ENCODE peak calls at places on chromosomes 1 and 21, in four cellular contexts. S is mammary epithelial cell, L is astrocyte, U is H1. Z is an unnamed sample.

GRCh38 chr1:47180603-47181094 is 9.2 kb downstream of the PDZK1IP1 start:
- DNase-seq in S (no peak), L (no peak), U (no peak), Z (no peak)

GRCh38 chr1:119040906-119041305 is 52.8 kb upstream of the TBX15 start:
- DNase-seq in S (no peak), L (no peak), U (no peak), Z (no peak)

GRCh38 chr1:68231627-68232303 is 558 bp downstream of the WLS start:
- DNase-seq in S (peak), L (peak), U (no peak), Z (no peak)

GRCh38 chr1:226054519-226055327 is 7.8 kb upstream of the H3-3A start:
- DNase-seq in S (no peak), L (no peak), U (no peak), Z (no peak)

GRCh38 chr1:78143152-78143551 is 97.4 kb downstream of the GIPC2 start:
- DNase-seq in S (no peak), L (no peak), U (no peak), Z (no peak)

GRCh38 chr1:200774735-200775449 is 36.2 kb downstream of the CAMSAP2 start:
- DNase-seq in S (no peak), L (peak), U (no peak), Z (no peak)

GRCh38 chr1:183675381-183675780 is 22.3 kb upstream of the APOBEC4 start:
- DNase-seq in S (no peak), L (peak), U (no peak), Z (no peak)

GRCh38 chr1:84122780-84123382 is 21.2 kb upstream of the PRKACB start:
- DNase-seq in S (peak), L (peak), U (no peak), Z (no peak)

GRCh38 chr1:218462591-218462990 is 117.5 kb downstream of the TGFB2 start:
- DNase-seq in S (no peak), L (no peak), U (no peak), Z (no peak)

GRCh38 chr21:33330726-33331125 is 6.0 kb downstream of the IFNAR1 start:
- DNase-seq in S (no peak), L (no peak), U (no peak), Z (no peak)

GRCh38 chr1:153578936-153579335 is 13.3 kb upstream of the S100A2 start:
- DNase-seq in S (no peak), L (no peak), U (no peak), Z (no peak)

GRCh38 chr1:203273869-203274602 is 31.3 kb upstream of the BTG2 start:
- DNase-seq in S (no peak), L (no peak), U (no peak), Z (no peak)

GRCh38 chr1:41674501-41674900 is 190.0 kb upstream of the EDN2 start:
- DNase-seq in S (no peak), L (no peak), U (no peak), Z (no peak)

GRCh38 chr1:43152866-43153265 is 19.2 kb downstream of the EBNA1BP2 start:
- DNase-seq in S (peak), L (no peak), U (no peak), Z (no peak)

GRCh38 chr1:155127105-155127671 is 488 bp upstream of the EFNA1 start:
- DNase-seq in S (peak), L (peak), U (no peak), Z (no peak)

GRCh38 chr1:192573499-192573898 is 2.1 kb upstream of the RGS1 start:
- DNase-seq in S (no peak), L (peak), U (no peak), Z (no peak)

GRCh38 chr1:6454856-6455751 is 10.9 kb downstream of the TNFRSF25 start:
- DNase-seq in S (no peak), L (no peak), U (no peak), Z (no peak)

GRCh38 chr1:192702212-192702993 is 66.5 kb downstream of the RGS13 start:
- DNase-seq in S (peak), L (peak), U (no peak), Z (peak)

GRCh38 chr1:183734600-183735036 is 70.3 kb upstream of the RGL1 start:
- DNase-seq in S (no peak), L (peak), U (no peak), Z (no peak)

GRCh38 chr1:15852036-15852827 is 4.7 kb downstream of the SPEN start:
- DNase-seq in S (no peak), L (peak), U (no peak), Z (no peak)
- H3K4me3 ChIP-seq in S (no peak), L (no peak), U (no peak), Z (peak)

GRCh38 chr1:206470692-206471414 is 577 bp downstream of the IKBKE start:
- DNase-seq in S (peak), L (peak), U (no peak), Z (no peak)
- H3K9ac ChIP-seq in S (peak), L (peak), U (no peak), Z (no peak)

GRCh38 chr1:12174789-12175455 is 8.1 kb downstream of the TNFRSF1B start:
- DNase-seq in S (no peak), L (no peak), U (no peak), Z (no peak)
- H3K4me3 ChIP-seq in S (no peak), L (no peak), U (no peak), Z (no peak)

DNA sequence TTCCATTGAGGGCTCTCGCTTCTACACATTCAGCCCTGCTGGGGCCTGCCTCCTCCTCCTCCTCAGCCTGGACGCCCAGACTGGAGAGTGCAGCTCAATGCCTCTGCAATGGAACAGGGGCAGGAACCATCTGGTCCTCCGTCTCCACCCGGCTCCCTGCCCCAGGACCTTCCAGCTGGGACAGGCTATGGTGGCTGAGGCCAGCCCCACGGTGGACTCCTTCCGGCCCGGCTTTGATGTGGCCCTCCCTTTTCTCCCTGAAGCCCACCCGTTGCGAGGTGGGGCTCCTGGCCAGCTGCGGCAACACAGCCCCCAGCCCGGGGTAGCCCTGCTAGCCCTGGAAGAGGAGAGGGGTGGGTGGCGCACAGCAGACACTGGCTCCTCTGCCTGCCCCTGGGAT is 1.4 kb downstream of the EXTL1 start:
- DNase-seq in S (no peak), L (no peak), U (no peak), Z (no peak)
- H3K9ac ChIP-seq in S (no peak), L (peak), U (no peak), Z (no peak)

GRCh38 chr1:15741183-15741850 is 982 bp upstream of the TMEM82 start:
- DNase-seq in S (peak), L (peak), U (peak), Z (no peak)
- H3K4me3 ChIP-seq in S (no peak), L (no peak), U (no peak), Z (no peak)

GRCh38 chr1:34929497-34929852 is at the start of gene DLGAP3:
- DNase-seq in S (no peak), L (no peak), U (no peak), Z (no peak)

GRCh38 chr1:34930702-34931071 is 1.2 kb upstream of the DLGAP3 start:
- DNase-seq in S (no peak), L (no peak), U (no peak), Z (no peak)

GRCh38 chr1:34928865-34929496 is 469 bp downstream of the DLGAP3 start:
- DNase-seq in S (no peak), L (no peak), U (no peak), Z (no peak)

GRCh38 chr1:34928066-34928864 is 1.2 kb downstream of the DLGAP3 start:
- DNase-seq in S (no peak), L (no peak), U (no peak), Z (no peak)

GRCh38 chr1:34929853-34930701 is 627 bp upstream of the DLGAP3 start:
- DNase-seq in S (no peak), L (no peak), U (peak), Z (no peak)
- H3K9ac ChIP-seq in S (no peak), L (no peak), U (no peak), Z (no peak)

DNA sequence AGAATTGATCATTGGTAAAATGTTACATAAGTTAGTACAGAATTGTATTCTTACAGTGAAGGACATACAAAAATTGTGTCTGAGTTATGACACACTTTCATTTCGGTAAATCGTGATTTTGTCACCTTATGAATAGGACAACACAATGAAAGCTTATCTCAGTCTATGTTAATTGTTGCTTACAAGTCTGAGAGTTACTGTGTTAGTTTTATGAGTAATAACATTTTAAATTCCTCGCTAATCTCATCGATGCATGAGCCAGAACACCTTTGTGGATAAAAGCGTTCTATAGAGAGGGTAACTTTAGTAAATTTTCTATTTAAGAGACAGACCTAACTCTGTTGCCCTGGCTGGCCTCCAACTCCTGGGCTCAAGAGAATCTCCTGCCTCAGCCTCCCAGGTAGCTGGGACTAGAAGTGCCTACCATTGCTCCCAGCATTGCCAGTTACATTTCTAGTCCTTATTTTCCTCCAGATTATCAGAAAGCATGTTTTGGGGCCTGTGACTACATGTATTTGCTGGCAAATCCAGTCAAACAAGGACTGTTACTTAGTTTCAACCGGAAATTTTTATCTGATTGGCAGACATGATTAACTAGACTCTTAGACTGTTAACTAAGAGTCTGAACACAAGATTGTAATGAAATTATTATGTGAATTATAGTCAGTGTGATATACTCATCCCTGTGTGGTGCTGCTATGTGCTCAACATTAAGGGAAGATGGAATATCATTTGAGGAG is 3.0 kb downstream of the PRRC2C start:
- DNase-seq in S (peak), L (no peak), U (no peak), Z (no peak)
- H3K4me3 ChIP-seq in S (peak), L (peak), U (no peak), Z (peak)

GRCh38 chr1:37035828-37036666 is 1.7 kb upstream of the GRIK3 start:
- DNase-seq in S (no peak), L (no peak), U (no peak), Z (no peak)

GRCh38 chr1:37037675-37038074 is 3.4 kb upstream of the GRIK3 start:
- DNase-seq in S (no peak), L (no peak), U (no peak), Z (no peak)

GRCh38 chr1:37035014-37035686 is 835 bp upstream of the GRIK3 start:
- DNase-seq in S (no peak), L (no peak), U (no peak), Z (no peak)

GRCh38 chr1:37038079-37038702 is 3.9 kb upstream of the GRIK3 start:
- DNase-seq in S (peak), L (no peak), U (no peak), Z (no peak)

GRCh38 chr1:37036667-37037053 is 2.3 kb upstream of the GRIK3 start:
- DNase-seq in S (no peak), L (no peak), U (no peak), Z (no peak)
- H3K9ac ChIP-seq in S (no peak), L (no peak), U (no peak), Z (no peak)

GRCh38 chr1:19606817-19607706 is 37.0 kb upstream of the NBL1 start:
- DNase-seq in S (no peak), L (peak), U (no peak), Z (no peak)
- H3K4me3 ChIP-seq in S (no peak), L (no peak), U (no peak), Z (no peak)

DNA sequence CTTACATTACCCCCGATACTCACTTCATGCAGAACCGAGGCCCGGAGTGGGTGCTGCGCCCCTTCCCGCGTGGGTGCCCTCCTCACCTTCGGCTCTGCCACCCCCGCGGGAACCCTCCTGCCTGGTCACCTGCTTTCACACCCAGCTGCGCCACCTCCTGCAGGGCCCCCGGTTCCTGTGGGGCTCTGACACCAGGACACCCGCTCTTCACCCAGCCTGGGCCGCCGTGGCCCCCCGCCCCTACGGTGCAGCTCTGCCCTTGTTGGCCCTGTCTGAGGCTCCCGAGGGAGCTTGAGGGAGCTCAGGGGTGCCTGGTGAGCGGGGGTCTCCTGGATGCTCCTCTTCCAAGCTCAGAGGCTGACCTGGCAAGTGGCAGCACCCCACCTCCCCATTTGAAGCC is 19.0 kb downstream of the RRP1 start:
- DNase-seq in S (no peak), L (no peak), U (no peak), Z (no peak)
- H3K9ac ChIP-seq in S (no peak), L (no peak), U (no peak), Z (no peak)

Z was measured in SK-N-MC.